ENCODE peak calls at places on chromosomes 12 and 14, in six cellular contexts. Q is GM12892, W is HepG2, U is K562, Y is H1, I is GM12878. T is an unnamed sample.

GRCh38 chr12:74890237-74890599 is 319.4 kb downstream of the KCNC2 start:
- DNase-seq in I (no peak), U (no peak), Y (no peak), W (peak), Q (no peak), T (no peak)

GRCh38 chr14:75711134-75711795 is 50.2 kb downstream of the TTLL5 start:
- DNase-seq in Q (no peak), W (peak), U (peak), I (no peak), Y (peak), T (peak)

GRCh38 chr12:107091989-107092641 is 1.2 kb downstream of the CRY1 start:
- DNase-seq in U (peak), Q (no peak), W (peak), I (peak), Y (no peak), T (no peak)

GRCh38 chr14:24900281-24900868 is 149.6 kb downstream of the STXBP6 start:
- DNase-seq in U (no peak), Y (no peak), W (no peak), Q (no peak), I (no peak), T (no peak)

GRCh38 chr14:85853996-85854526 is 324.1 kb downstream of the FLRT2 start:
- DNase-seq in U (no peak), W (no peak), Y (no peak), I (no peak), Q (no peak), T (no peak)

GRCh38 chr14:86038401-86038985 is 508.5 kb downstream of the FLRT2 start:
- DNase-seq in Y (peak), U (peak), Q (no peak), W (peak), I (no peak), T (peak)

GRCh38 chr14:60250318-60251035 is 1.5 kb downstream of the PPM1A start:
- DNase-seq in Q (no peak), I (no peak), U (peak), W (peak), Y (no peak), T (no peak)

GRCh38 chr12:32116897-32117296 is 10.2 kb downstream of the BICD1 start:
- DNase-seq in I (no peak), Y (no peak), W (no peak), U (no peak), Q (no peak), T (no peak)

GRCh38 chr12:39390752-39391151 is 52.2 kb downstream of the KIF21A start:
- DNase-seq in Y (no peak), U (no peak), W (no peak), Q (no peak), I (no peak), T (no peak)

GRCh38 chr14:96997996-96998395 is 200.8 kb downstream of the VRK1 start:
- DNase-seq in Q (no peak), I (no peak), W (no peak), Y (no peak), U (no peak), T (no peak)

GRCh38 chr12:108701779-108702435 is 29.4 kb downstream of the CORO1C start:
- DNase-seq in Q (no peak), Y (no peak), I (no peak), U (peak), W (no peak), T (no peak)

GRCh38 chr12:88413561-88414095 is 166.6 kb downstream of the KITLG start:
- DNase-seq in W (no peak), U (no peak), Q (no peak), I (no peak), Y (no peak), T (no peak)

GRCh38 chr12:56190695-56191155 is 1.4 kb upstream of the SMARCC2 start:
- DNase-seq in W (no peak), U (peak), I (no peak), Q (no peak), Y (no peak), T (no peak)

GRCh38 chr12:58847876-58848600 is 72.3 kb downstream of the LRIG3 start:
- DNase-seq in W (no peak), Y (no peak), Q (no peak), I (no peak), U (no peak), T (no peak)

GRCh38 chr14:102751088-102751487 is 26.2 kb upstream of the TRAF3 start:
- DNase-seq in W (no peak), I (no peak), Y (no peak), Q (no peak), U (no peak), T (no peak)

GRCh38 chr14:24634158-24634557 is at the start of gene GZMB:
- DNase-seq in U (no peak), I (no peak), W (no peak), Q (no peak), Y (no peak), T (no peak)

GRCh38 chr12:93793007-93793406 is 115.8 kb downstream of the CRADD start:
- DNase-seq in W (no peak), I (no peak), Q (no peak), U (no peak), Y (no peak), T (no peak)

GRCh38 chr14:91831337-91831736 is 36.0 kb downstream of the TC2N start:
- DNase-seq in I (no peak), Y (no peak), W (no peak), U (no peak), Q (no peak), T (no peak)

GRCh38 chr12:58668831-58669230 is 251.5 kb downstream of the LRIG3 start:
- DNase-seq in Q (no peak), W (no peak), U (no peak), I (no peak), Y (no peak), T (no peak)

GRCh38 chr12:106898001-106898966 is 57.4 kb upstream of the TMEM263 start:
- DNase-seq in W (no peak), I (no peak), Y (no peak), Q (no peak), U (no peak), T (no peak)

GRCh38 chr14:22973217-22974032 is 8.9 kb downstream of the AJUBA start:
- DNase-seq in U (peak), Q (no peak), W (peak), I (no peak), Y (peak), T (peak)

GRCh38 chr12:31682136-31682962 is 22.9 kb downstream of the ETFBKMT start:
- DNase-seq in W (peak), I (peak), Y (peak), U (peak), Q (peak), T (peak)

GRCh38 chr14:101365329-101366158 is 195.8 kb upstream of the DIO3 start:
- DNase-seq in I (no peak), U (no peak), W (no peak), Q (no peak), Y (no peak), T (no peak)

GRCh38 chr14:101362529-101363260 is 198.6 kb upstream of the DIO3 start:
- DNase-seq in Q (no peak), W (no peak), U (no peak), Y (no peak), I (no peak), T (no peak)

GRCh38 chr14:101363880-101364391 is 197.4 kb upstream of the DIO3 start:
- DNase-seq in W (no peak), U (no peak), Y (no peak), I (no peak), Q (no peak), T (no peak)

GRCh38 chr14:101363261-101363555 is 198.1 kb upstream of the DIO3 start:
- DNase-seq in Q (no peak), Y (no peak), U (no peak), W (no peak), I (no peak), T (no peak)

DNA sequence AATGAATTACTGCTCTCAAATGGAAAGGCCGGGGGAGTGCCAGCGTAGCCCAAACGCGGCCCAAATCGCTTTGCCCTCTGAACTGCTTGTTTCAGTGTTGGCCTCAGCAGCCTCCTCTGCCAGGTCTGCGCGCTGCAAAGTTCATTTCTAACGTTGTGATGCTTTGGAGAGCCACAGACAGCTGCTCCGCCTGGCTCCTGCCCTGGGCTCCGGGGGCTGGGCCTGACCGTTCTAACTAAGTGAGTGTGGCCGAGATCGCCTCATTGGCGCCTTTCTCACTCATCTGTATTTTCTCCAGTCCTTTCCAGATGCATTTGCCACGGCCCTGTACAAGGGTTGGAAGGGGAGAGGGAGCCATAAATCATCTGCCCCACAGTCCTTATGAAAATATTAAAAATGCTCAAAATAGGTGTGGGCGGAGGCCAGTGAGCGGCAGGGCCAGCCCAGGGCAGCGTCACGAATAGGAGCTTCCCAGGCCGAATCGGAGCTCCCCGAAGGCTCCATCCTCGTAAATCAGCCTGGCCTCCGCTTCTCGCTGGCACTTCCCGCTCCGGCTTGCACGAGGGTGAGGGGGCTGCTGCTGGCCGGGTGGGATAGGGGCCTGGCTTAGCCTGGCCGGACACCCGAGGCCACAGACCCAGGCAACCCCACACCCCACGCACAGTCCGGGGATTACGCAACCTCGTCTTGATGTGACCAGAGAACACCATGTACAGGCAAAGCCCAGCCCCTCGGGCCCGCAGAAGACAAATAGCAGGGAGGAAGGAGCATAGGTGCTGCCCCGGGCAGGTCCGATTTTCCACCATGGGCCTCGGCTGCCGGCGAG is 196.6 kb upstream of the DIO3 start:
- DNase-seq in Q (no peak), I (no peak), W (no peak), U (no peak), Y (no peak), T (no peak)
- TF ChIP-seq POLR2A in Q (no peak), I (no peak), W (no peak), U (no peak), Y (no peak), T (no peak)

DNA sequence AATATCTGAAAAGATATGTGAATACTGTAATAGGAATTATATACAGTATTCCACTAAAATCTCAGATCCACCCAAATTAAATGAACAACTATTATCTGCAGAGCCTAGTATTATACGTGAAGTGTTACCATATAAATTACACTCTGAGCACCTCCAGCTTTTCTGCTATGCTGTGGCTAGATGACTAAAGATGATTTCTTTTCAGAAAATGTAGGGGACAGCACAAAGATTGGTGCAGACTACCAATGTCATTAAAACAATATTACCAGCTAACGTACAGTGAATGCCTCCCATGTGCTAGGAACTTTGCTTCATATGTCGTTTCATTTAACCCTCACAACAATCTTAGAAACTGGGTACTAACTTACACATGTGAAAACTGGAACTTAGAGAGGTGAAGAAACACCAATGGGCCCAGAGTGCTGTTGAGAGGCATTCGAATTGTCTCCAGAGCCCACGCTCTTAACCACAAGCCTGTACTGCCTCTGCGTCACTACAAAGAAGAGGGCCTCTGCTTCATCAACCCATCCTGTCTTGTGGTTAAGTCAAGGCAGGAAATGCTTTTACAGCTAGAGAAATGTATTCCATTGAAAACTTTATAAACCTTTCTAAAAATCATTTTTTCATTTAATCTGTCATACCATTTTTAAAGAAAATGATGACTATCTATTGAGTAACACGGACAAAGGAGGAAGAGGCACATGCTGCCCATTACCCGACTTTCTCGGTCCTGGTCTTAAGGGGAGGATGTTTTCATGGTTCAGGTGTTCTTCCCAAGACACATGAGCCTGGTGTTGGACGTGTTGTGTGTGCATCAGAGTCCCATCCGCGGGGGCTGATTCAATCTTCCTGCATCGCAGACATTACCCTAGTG is 1.3 kb downstream of the GPR65 start:
- DNase-seq in I (peak), Y (no peak), W (no peak), Q (peak), U (no peak), T (no peak)
- TF ChIP-seq TAF1 in I (peak), Y (no peak), W (no peak), Q (no peak), U (no peak), T (peak)

GRCh38 chr12:48451372-48451771 is 21.0 kb upstream of the ANP32D start:
- DNase-seq in Y (no peak), I (no peak), U (no peak), Q (no peak), W (no peak), T (no peak)

GRCh38 chr12:48445538-48445937 is 26.8 kb upstream of the ANP32D start:
- DNase-seq in I (no peak), U (no peak), W (no peak), Q (no peak), Y (no peak), T (no peak)

GRCh38 chr12:48442191-48442828 is 30.0 kb upstream of the ANP32D start:
- DNase-seq in Y (no peak), Q (no peak), I (no peak), U (peak), W (peak), T (no peak)

GRCh38 chr12:48447755-48448154 is 24.6 kb upstream of the ANP32D start:
- DNase-seq in Y (no peak), I (no peak), W (no peak), U (no peak), Q (no peak), T (no peak)

GRCh38 chr12:48446372-48446771 is 26.0 kb upstream of the ANP32D start:
- DNase-seq in Q (no peak), U (no peak), I (no peak), Y (no peak), W (no peak), T (no peak)
- TF ChIP-seq POLR2A in Q (no peak), U (no peak), I (no peak), Y (no peak), W (no peak), T (no peak)

DNA sequence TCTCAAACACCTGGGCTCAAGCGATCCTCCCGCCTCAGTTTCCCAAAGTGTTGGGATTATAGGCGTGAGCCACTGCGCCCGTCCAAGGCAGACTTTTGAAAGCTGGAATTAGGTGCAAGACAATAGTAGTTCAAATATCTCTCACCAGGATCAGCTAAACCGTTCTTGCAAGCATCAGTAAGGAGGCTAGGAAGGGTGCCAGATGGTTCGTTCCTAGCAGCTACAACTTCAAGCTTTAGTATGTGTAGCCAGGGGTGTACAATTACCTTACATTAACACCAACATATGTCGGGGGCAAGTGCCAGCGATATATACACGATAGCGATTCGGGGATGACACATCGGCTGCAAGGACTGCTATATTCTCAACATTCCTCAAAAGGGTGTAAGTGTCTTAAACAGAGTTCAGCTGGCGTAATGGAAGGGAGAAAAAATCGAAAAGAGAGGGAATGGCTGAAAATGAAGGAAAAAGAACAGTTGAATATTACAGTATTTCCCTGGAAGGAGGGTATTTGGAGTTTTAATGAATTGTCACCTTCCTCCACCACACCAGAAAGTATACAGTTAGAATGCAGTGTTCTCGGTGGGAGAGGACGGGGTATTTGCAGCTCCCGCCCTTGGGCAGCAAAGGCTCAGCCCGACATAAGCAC is 615 bp downstream of the LIMA1 start:
- DNase-seq in Q (no peak), U (peak), I (no peak), W (no peak), Y (no peak), T (no peak)
- TF ChIP-seq TAF1 in Q (no peak), U (no peak), I (no peak), W (no peak), Y (no peak), T (no peak)

GRCh38 chr12:130683811-130684210 is 32.3 kb downstream of the RIMBP2 start:
- DNase-seq in W (no peak), Y (no peak), Q (no peak), I (no peak), U (no peak), T (no peak)
- TF ChIP-seq POLR2A in W (no peak), Y (no peak), Q (no peak), I (no peak), U (no peak), T (no peak)

DNA sequence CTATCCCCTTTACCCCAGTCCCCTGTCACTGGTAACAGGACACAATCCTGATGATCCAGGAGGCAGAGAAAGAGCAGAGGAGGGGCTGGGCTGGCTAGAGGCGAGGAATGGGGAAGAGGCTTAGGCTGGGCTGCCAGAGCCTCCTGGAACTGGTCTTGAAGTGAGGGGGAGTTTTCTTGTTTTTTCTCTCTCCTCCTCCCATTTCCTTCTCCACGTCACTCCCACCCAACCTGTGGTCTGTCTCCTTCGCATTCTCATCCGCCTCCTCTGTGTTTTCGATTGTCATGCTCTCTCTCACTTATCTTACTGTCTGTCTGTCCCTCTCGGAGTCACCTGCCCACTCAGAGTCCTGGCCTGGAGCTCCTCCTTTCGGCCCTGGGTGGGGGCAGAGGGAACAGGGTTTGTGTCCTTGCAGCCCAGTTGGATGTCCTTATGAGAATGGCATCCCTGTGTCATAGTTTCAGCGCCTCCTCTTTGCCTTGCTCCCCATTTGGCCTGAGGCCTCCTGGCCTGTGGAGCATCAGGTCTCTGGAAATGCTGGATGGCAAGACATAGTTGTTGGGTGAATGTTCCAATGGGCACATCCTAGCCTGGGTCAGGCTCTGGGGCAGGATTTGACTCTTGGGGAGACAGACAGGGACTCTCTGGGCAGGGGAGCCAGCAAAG is 3.4 kb upstream of the KRT80 start:
- DNase-seq in Y (no peak), I (no peak), W (no peak), Q (no peak), U (peak), T (no peak)
- TF ChIP-seq TAF1 in Y (no peak), I (no peak), W (no peak), Q (no peak), U (no peak), T (no peak)

DNA sequence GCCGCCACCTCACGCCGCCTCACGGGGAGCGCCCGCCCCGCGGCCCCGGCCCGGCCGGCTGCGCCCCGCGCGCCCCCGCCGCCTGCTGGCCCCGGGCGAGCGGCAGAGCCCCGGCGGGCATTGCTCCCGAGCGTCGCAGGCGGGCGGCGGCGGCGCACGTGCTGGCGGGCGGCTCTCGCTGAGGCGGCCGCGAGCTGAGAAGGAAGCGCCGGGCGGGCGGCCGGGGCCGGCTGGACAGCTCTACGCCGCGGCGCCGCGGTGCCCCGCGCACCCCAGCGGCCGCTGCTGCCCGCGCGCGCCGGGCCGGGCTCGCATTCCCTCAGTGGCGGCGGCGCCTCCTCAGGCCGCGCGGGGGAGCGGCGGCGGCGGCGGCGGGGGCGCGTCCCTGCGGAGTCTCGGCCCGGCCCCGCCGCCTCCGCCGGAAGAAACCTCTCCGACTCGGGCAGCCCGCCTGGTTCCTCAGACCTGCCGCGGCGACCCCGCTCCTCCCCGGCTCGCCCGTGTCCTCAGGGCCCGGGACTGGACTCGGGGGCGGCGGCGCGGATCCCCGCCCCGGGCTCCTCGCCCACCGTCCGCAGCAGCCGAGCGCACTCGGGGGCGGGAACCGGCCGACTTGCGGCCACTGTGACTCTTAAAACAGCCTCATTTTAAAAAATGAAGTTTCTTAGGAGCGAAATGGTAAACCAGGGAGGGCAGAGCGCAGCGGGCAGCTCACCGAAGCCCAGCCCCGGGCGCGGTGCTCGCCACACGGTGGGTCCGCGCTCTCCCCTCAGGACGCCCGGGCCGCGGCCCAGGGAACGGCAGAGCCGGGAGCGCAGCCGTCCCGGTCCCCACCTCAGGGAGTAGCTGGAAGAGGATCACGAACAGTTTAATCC is at the start of gene PITPNM2:
- DNase-seq in Y (no peak), Q (peak), U (peak), I (no peak), W (no peak), T (peak)
- TF ChIP-seq POLR2A in Y (no peak), Q (no peak), U (no peak), I (peak), W (no peak), T (no peak)

T was measured in GM12891.